ENCODE peak calls at places on chromosomes 16 and 17, in eight cellular contexts. Z, K, D, W, F, O, I and Y are unnamed samples.

GRCh38 chr17:29585080-29585751 is 4.2 kb downstream of the GIT1 start:
- DNase-seq in W (peak), D (no peak), F (peak), I (no peak), O (no peak), K (no peak), Z (no peak), Y (no peak)

GRCh38 chr17:33049781-33050414 is 58.3 kb downstream of the SPACA3 start:
- DNase-seq in W (peak), O (peak), I (peak), Z (no peak), K (peak), D (no peak), F (peak), Y (peak)

GRCh38 chr16:28180660-28181556 is 30.9 kb downstream of the XPO6 start:
- DNase-seq in F (peak), I (peak), K (no peak), D (no peak), Z (peak), O (peak), W (no peak), Y (no peak)

GRCh38 chr16:80148826-80149225 is 392.0 kb upstream of the DYNLRB2 start:
- DNase-seq in F (no peak), W (no peak), D (no peak), K (no peak), I (no peak), O (no peak), Z (no peak), Y (no peak)

GRCh38 chr17:76547183-76547641 is 7.4 kb downstream of the PRCD start:
- DNase-seq in O (peak), I (peak), Z (no peak), D (peak), F (peak), K (peak), W (peak), Y (peak)

GRCh38 chr16:50584033-50584722 is 36.0 kb downstream of the NKD1 start:
- DNase-seq in D (no peak), Z (no peak), I (no peak), F (no peak), K (no peak), O (no peak), W (no peak), Y (no peak)

GRCh38 chr17:69723741-69724140 is 309.2 kb downstream of the MAP2K6 start:
- DNase-seq in I (peak), W (no peak), K (no peak), O (peak), D (no peak), F (peak), Z (no peak), Y (no peak)

GRCh38 chr17:77332034-77332971 is 191.5 kb downstream of the SEC14L1 start:
- DNase-seq in O (peak), W (peak), Z (no peak), F (no peak), I (no peak), K (no peak), D (no peak), Y (no peak)

GRCh38 chr17:73720187-73720834 is 76.1 kb upstream of the SDK2 start:
- DNase-seq in F (no peak), I (no peak), O (no peak), K (no peak), W (peak), D (no peak), Z (no peak), Y (no peak)

GRCh38 chr16:83900611-83901010 is 1.7 kb downstream of the MLYCD start:
- DNase-seq in Z (no peak), W (no peak), F (no peak), K (no peak), I (no peak), D (no peak), O (no peak), Y (no peak)

GRCh38 chr17:76485569-76485968 is 15.7 kb downstream of the RHBDF2 start:
- DNase-seq in I (no peak), O (peak), W (no peak), D (no peak), K (no peak), F (peak), Z (peak), Y (no peak)

GRCh38 chr16:30185683-30186421 is 2.5 kb downstream of the CORO1A start:
- DNase-seq in F (no peak), K (no peak), O (no peak), D (no peak), I (no peak), Z (no peak), W (peak), Y (no peak)

GRCh38 chr16:57260294-57260929 is 15.4 kb downstream of the ARL2BP start:
- DNase-seq in K (no peak), O (peak), F (peak), D (no peak), W (no peak), I (peak), Z (no peak), Y (no peak)

GRCh38 chr17:48460055-48460454 is 30.0 kb upstream of the SKAP1 start:
- DNase-seq in I (no peak), K (no peak), O (no peak), Z (no peak), W (no peak), D (no peak), F (no peak), Y (no peak)

GRCh38 chr16:71761097-71761496 is 36.6 kb upstream of the PHLPP2 start:
- DNase-seq in W (no peak), D (no peak), F (no peak), I (no peak), O (no peak), K (no peak), Z (no peak), Y (no peak)

GRCh38 chr16:11123666-11124065 is 132.3 kb downstream of the SOCS1 start:
- DNase-seq in K (no peak), W (no peak), F (no peak), Z (no peak), D (no peak), I (no peak), O (no peak), Y (no peak)

GRCh38 chr17:47889734-47890529 is 6.1 kb upstream of the SP2 start:
- DNase-seq in W (peak), K (peak), Z (peak), O (peak), D (no peak), F (peak), I (peak), Y (peak)

GRCh38 chr17:63947711-63948330 is 15.7 kb upstream of the CD79B start:
- DNase-seq in Z (no peak), F (no peak), O (no peak), I (no peak), K (no peak), D (no peak), W (no peak), Y (no peak)

GRCh38 chr17:64019486-64020067 is 856 bp downstream of the ICAM2 start:
- DNase-seq in O (no peak), F (no peak), D (no peak), I (no peak), W (no peak), Z (no peak), K (no peak), Y (no peak)

GRCh38 chr17:28597606-28598383 is 1.0 kb downstream of the SPAG5 start:
- DNase-seq in K (no peak), Z (no peak), I (no peak), O (no peak), W (no peak), D (no peak), F (no peak), Y (no peak)

GRCh38 chr16:57993452-57993851 is 7.0 kb downstream of the ZNF319 start:
- DNase-seq in D (no peak), O (peak), I (no peak), F (no peak), K (no peak), Z (no peak), W (no peak), Y (no peak)

GRCh38 chr17:44777394-44778348 is 18.9 kb downstream of the ADAM11 start:
- DNase-seq in Z (no peak), O (no peak), K (no peak), D (no peak), F (no peak), W (no peak), I (no peak), Y (no peak)

GRCh38 chr17:38906429-38907172 is 18.8 kb upstream of the LASP1NB start:
- DNase-seq in W (no peak), F (no peak), Z (no peak), I (no peak), O (no peak), K (no peak), D (no peak), Y (no peak)

GRCh38 chr17:82246040-82246364 is 17.2 kb downstream of the SLC16A3 start:
- DNase-seq in Z (no peak), K (no peak), I (no peak), F (no peak), D (no peak), W (no peak), O (no peak), Y (no peak)

GRCh38 chr17:382644-383533 is 30.3 kb upstream of the RPH3AL start:
- DNase-seq in I (no peak), F (no peak), W (no peak), O (peak), Z (no peak), K (peak), D (peak), Y (peak)

GRCh38 chr17:47714773-47715396 is 18.2 kb upstream of the TBX21 start:
- DNase-seq in K (no peak), Z (no peak), D (no peak), W (no peak), F (no peak), O (no peak), I (no peak), Y (no peak)

GRCh38 chr17:29368926-29369325 is 21.2 kb upstream of the TAOK1 start:
- DNase-seq in W (no peak), I (no peak), D (no peak), F (no peak), Z (no peak), O (peak), K (no peak), Y (no peak)

GRCh38 chr16:22948603-22949368 is 134.8 kb downstream of the HS3ST2 start:
- DNase-seq in I (peak), F (peak), D (no peak), O (peak), K (peak), Z (peak), W (peak), Y (peak)

GRCh38 chr17:42103221-42103954 is 5.1 kb upstream of the ZNF385C start:
- DNase-seq in O (no peak), Z (no peak), D (no peak), I (no peak), K (no peak), F (no peak), W (no peak), Y (no peak)

GRCh38 chr17:2138318-2138717 is 83.4 kb downstream of the HIC1 start:
- DNase-seq in O (peak), I (no peak), W (peak), F (peak), D (no peak), Z (no peak), K (no peak), Y (no peak)

GRCh38 chr17:81491761-81492160 is 20.8 kb downstream of the ACTG1 start:
- DNase-seq in W (no peak), I (no peak), Z (no peak), D (no peak), F (no peak), O (no peak), K (no peak), Y (no peak)

GRCh38 chr17:45374501-45374900 is 57.7 kb upstream of the MAP3K14 start:
- DNase-seq in Z (no peak), F (no peak), K (no peak), I (no peak), W (no peak), D (no peak), O (peak), Y (no peak)

GRCh38 chr16:79210629-79211028 is 389.9 kb downstream of the MAF start:
- DNase-seq in Z (no peak), D (no peak), F (no peak), W (no peak), K (no peak), I (no peak), O (no peak), Y (no peak)

GRCh38 chr17:1111599-1112443 is 68.0 kb downstream of the ABR start:
- DNase-seq in Z (no peak), F (no peak), W (no peak), K (no peak), I (no peak), O (no peak), D (no peak), Y (no peak)

GRCh38 chr17:5123343-5124124 is 7.7 kb downstream of the USP6 start:
- DNase-seq in I (no peak), Z (no peak), W (no peak), F (no peak), K (no peak), D (no peak), O (no peak), Y (no peak)

GRCh38 chr16:85870159-85870558 is 28.8 kb upstream of the IRF8 start:
- DNase-seq in K (no peak), W (no peak), I (no peak), F (peak), Z (no peak), D (no peak), O (no peak), Y (no peak)

GRCh38 chr16:66603537-66604375 is 748 bp upstream of the CMTM3 start:
- DNase-seq in K (no peak), D (no peak), O (peak), I (peak), Z (no peak), W (peak), F (peak), Y (no peak)

GRCh38 chr17:16044484-16044883 is 44.9 kb downstream of the TTC19 start:
- DNase-seq in Z (no peak), D (no peak), F (no peak), O (no peak), W (no peak), I (no peak), K (no peak), Y (no peak)